ENCODE peak calls at places on chromosomes 13 and 19, in six cellular contexts. E is psoas muscle, W is H9, R is esophagus squamous epithelium, Q is cardiac muscle cell, V is endodermal cell. S is an unnamed sample.
A peak's percentile ranks its signal among the peaks of the same experiment; 100 is the strongest.

GRCh38 chr19:13841339-13842293 is 35.3 kb upstream of the NANOS3 start:
- DNase-seq in W (peak; percentile 32), Q (no peak), E (peak; percentile 76), R (no peak), V (peak; percentile 63), S (peak; percentile 42)

GRCh38 chr13:78241278-78241919 is 322.8 kb upstream of the EDNRB start:
- DNase-seq in Q (peak; percentile 71), E (no peak), V (peak; percentile 85), R (no peak), W (peak; percentile 60), S (peak; percentile 8)

GRCh38 chr13:44132710-44133109 is 240.9 kb upstream of the SERP2 start:
- DNase-seq in R (no peak), W (no peak), E (peak; percentile 75), V (no peak), Q (no peak), S (no peak)

GRCh38 chr19:2426661-2427322 is 594 bp downstream of the TIMM13 start:
- DNase-seq in V (peak; percentile 85), Q (peak; percentile 66), E (peak; percentile 60), R (no peak), W (peak; percentile 70), S (peak; percentile 26)

GRCh38 chr19:45477713-45478453 is 10.1 kb downstream of the FOSB start:
- DNase-seq in R (no peak), E (no peak), V (no peak), Q (no peak), W (no peak), S (peak; percentile 86)

GRCh38 chr13:81001828-81002385 is 661.0 kb upstream of the SPRY2 start:
- DNase-seq in E (no peak), R (no peak), V (no peak), Q (no peak), W (no peak), S (no peak)

GRCh38 chr19:29277107-29277506 is 64.2 kb upstream of the UQCRFS1 start:
- DNase-seq in Q (peak; percentile 42), V (peak; percentile 87), R (no peak), W (peak; percentile 82), E (no peak), S (no peak)

GRCh38 chr19:33497151-33497777 is 24.3 kb downstream of the PEPD start:
- DNase-seq in Q (no peak), E (no peak), W (no peak), V (no peak), R (no peak), S (no peak)

GRCh38 chr19:28744943-28745342 is 468.0 kb downstream of the UQCRFS1 start:
- DNase-seq in E (no peak), Q (no peak), R (no peak), V (no peak), W (no peak), S (no peak)

GRCh38 chr19:40553885-40554857 is 22.5 kb upstream of the SHKBP1 start:
- DNase-seq in W (peak; percentile 78), V (peak; percentile 86), Q (no peak), E (no peak), R (no peak), S (no peak)

GRCh38 chr13:105513448-105513847 is 1022.0 kb downstream of the EFNB2 start:
- DNase-seq in V (no peak), R (no peak), Q (no peak), W (no peak), E (no peak), S (no peak)

GRCh38 chr13:71320452-71320851 is 546.6 kb downstream of the DACH1 start:
- DNase-seq in W (no peak), R (no peak), E (no peak), Q (peak; percentile 18), V (peak; percentile 63), S (no peak)

GRCh38 chr19:49809155-49809986 is 3.7 kb downstream of the FUZ start:
- DNase-seq in R (no peak), Q (peak; percentile 52), W (peak; percentile 77), E (peak; percentile 72), V (peak; percentile 84), S (no peak)

GRCh38 chr19:5977222-5977784 is 637 bp downstream of the RANBP3 start:
- DNase-seq in W (no peak), E (no peak), V (no peak), Q (peak; percentile 34), R (no peak), S (no peak)

GRCh38 chr19:34733266-34733825 is 697 bp upstream of the ZNF181 start:
- DNase-seq in Q (peak; percentile 78), V (no peak), R (no peak), E (peak; percentile 49), W (peak; percentile 72), S (no peak)

GRCh38 chr13:100789025-100789424 is 114.4 kb upstream of the TMTC4 start:
- DNase-seq in R (no peak), V (no peak), Q (no peak), W (no peak), E (no peak), S (no peak)

GRCh38 chr19:45637890-45638667 is 1.1 kb downstream of the EML2 start:
- DNase-seq in R (no peak), Q (no peak), W (peak; percentile 50), E (no peak), V (peak; percentile 77), S (peak; percentile 71)

GRCh38 chr19:10228925-10229324 is 2.2 kb downstream of the S1PR2 start:
- DNase-seq in Q (peak; percentile 44), W (peak; percentile 66), E (no peak), V (peak; percentile 77), R (no peak), S (no peak)

GRCh38 chr19:50203281-50204080 is at the start of gene MYH14:
- DNase-seq in R (no peak), W (peak; percentile 96), Q (peak; percentile 98), V (peak; percentile 98), E (peak; percentile 91), S (no peak)

GRCh38 chr19:58474291-58474996 is 1.7 kb upstream of the ZNF446 start:
- DNase-seq in W (no peak), R (no peak), E (no peak), Q (no peak), V (no peak), S (no peak)

GRCh38 chr19:16931306-16931705 is 42.5 kb downstream of the F2RL3 start:
- DNase-seq in E (no peak), R (no peak), W (no peak), V (no peak), Q (no peak), S (no peak)

GRCh38 chr13:31824705-31825512 is 85.6 kb downstream of the RXFP2 start:
- DNase-seq in W (no peak), V (peak; percentile 48), Q (no peak), R (no peak), E (no peak), S (no peak)

GRCh38 chr19:2289714-2290435 is 7.9 kb upstream of the PEAK3 start:
- DNase-seq in V (peak; percentile 70), R (no peak), W (no peak), E (peak; percentile 47), Q (no peak), S (no peak)

GRCh38 chr19:44869728-44870470 is 21.2 kb upstream of the TOMM40 start:
- DNase-seq in R (no peak), E (peak; percentile 64), Q (no peak), W (no peak), V (no peak), S (no peak)

GRCh38 chr13:19782049-19782726 is 557 bp downstream of the PSPC1 start:
- DNase-seq in Q (peak; percentile 62), V (peak; percentile 66), W (no peak), R (no peak), E (peak; percentile 65), S (peak; percentile 8)

GRCh38 chr13:51785592-51786424 is 18.2 kb downstream of the DHRS12 start:
- DNase-seq in Q (peak; percentile 96), V (peak; percentile 60), E (peak; percentile 48), W (no peak), R (no peak), S (no peak)

GRCh38 chr19:3932931-3933810 is at the start of gene NMRK2:
- DNase-seq in W (peak; percentile 94), R (no peak), E (peak; percentile 72), V (peak; percentile 97), Q (peak; percentile 77), S (no peak)

GRCh38 chr13:52348081-52348480 is 57.9 kb downstream of the THSD1 start:
- DNase-seq in R (no peak), E (no peak), W (no peak), V (no peak), Q (no peak), S (no peak)

GRCh38 chr19:28646629-28647028 is 566.3 kb downstream of the UQCRFS1 start:
- DNase-seq in V (no peak), E (no peak), W (no peak), Q (peak; percentile 7), R (no peak), S (no peak)

GRCh38 chr19:58022283-58022660 is 11.6 kb upstream of the ZSCAN1 start:
- DNase-seq in V (no peak), W (no peak), Q (no peak), R (no peak), E (no peak), S (no peak)

GRCh38 chr19:3067549-3067948 is 5.3 kb upstream of the TLE5 start:
- DNase-seq in R (no peak), W (no peak), V (no peak), E (no peak), Q (no peak), S (no peak)

GRCh38 chr13:112253631-112254030 is 122.5 kb upstream of the SPACA7 start:
- DNase-seq in Q (no peak), R (no peak), E (no peak), V (no peak), W (no peak), S (no peak)

GRCh38 chr13:112249644-112250610 is 126.2 kb upstream of the SPACA7 start:
- DNase-seq in R (no peak), V (peak; percentile 50), Q (no peak), E (no peak), W (peak; percentile 28), S (no peak)

GRCh38 chr13:112250788-112251445 is 125.2 kb upstream of the SPACA7 start:
- DNase-seq in V (peak; percentile 14), W (no peak), Q (no peak), R (no peak), E (no peak), S (no peak)

GRCh38 chr13:112252744-112253590 is 123.2 kb upstream of the SPACA7 start:
- DNase-seq in Q (no peak), R (no peak), E (no peak), W (no peak), V (no peak), S (no peak)

GRCh38 chr13:112251930-112252585 is 124.1 kb upstream of the SPACA7 start:
- DNase-seq in R (no peak), E (no peak), V (no peak), W (no peak), Q (no peak), S (no peak)
- H3K4me1 ChIP-seq in R (no peaks in the 10 kb centered on the region), E (no peaks in the 10 kb centered on the region), V (no peaks in the 10 kb centered on the region), W (no peaks in the 10 kb centered on the region), Q (no peaks in the 10 kb centered on the region), S (no peaks in the 10 kb centered on the region)

GRCh38 chr13:21603531-21604448 is at the start of gene MICU2:
- DNase-seq in W (peak; percentile 94), R (peak; percentile 44), E (peak; percentile 93), V (peak; percentile 96), Q (peak; percentile 95), S (peak; percentile 95)
- TF ChIP-seq CTCF in W (no peak), R (no peak), E (no peak), V (no peak), Q (peak; percentile 10), S (peak; percentile 30)

GRCh38 chr19:35907377-35907745 is 734 bp downstream of the TYROBP start:
- DNase-seq in Q (peak; percentile 64), R (no peak), W (no peak), V (no peak), E (no peak), S (no peak)
- H3K27ac ChIP-seq in Q (peak overlapping the region; percentile 16), R (peak overlapping the region; percentile 41), W (no peak overlapping the region), V (no peak overlapping the region), E (no peak overlapping the region), S (no peak overlapping the region)

GRCh38 chr13:42307461-42307860 is 35.5 kb downstream of the AKAP11 start:
- DNase-seq in R (no peak), Q (no peak), W (no peak), E (no peak), V (no peak), S (no peak)
- H3K4me1 ChIP-seq in R (no peaks in the 10 kb centered on the region), Q (no peaks in the 10 kb centered on the region), W (no peaks in the 10 kb centered on the region), E (peaks cover 7% of the 10 kb centered on the region), V (peaks cover 9% of the 10 kb centered on the region), S (no peaks in the 10 kb centered on the region)

S was measured in foreskin keratinocyte.